ENCODE peak calls at places on chromosomes 16 and 17, in ten cellular contexts. J is nephron progenitor cell; S is Caco-2; N is cardiac muscle cell; X is GM10248; M is heart left ventricle; Q is WTC11; V is MCF 10A; C is progenitor cell of endocrine pancreas; K is CD8-positive, alpha-beta T cell. Y is an unnamed sample.

GRCh38 chr16:56038564-56039098 is 152.7 kb upstream of the GNAO1 start:
- DNase-seq in J (no peak), S (no peak), N (no peak), X (no peak), M (no peak), Q (no peak), V (no peak), C (no peak), K (no peak), Y (no peak)

GRCh38 chr17:9520649-9521435 is 54.8 kb downstream of the STX8 start:
- DNase-seq in J (no peak), S (no peak), N (peak), X (no peak), M (no peak), Q (no peak), V (no peak), C (no peak), K (no peak), Y (no peak)

GRCh38 chr16:2856061-2856670 is 1.8 kb downstream of the PRSS22 start:
- DNase-seq in J (peak), S (peak), N (no peak), X (peak), M (no peak), Q (peak), V (no peak), C (no peak), K (no peak), Y (no peak)

GRCh38 chr17:9928601-9929341 is 23.7 kb upstream of the RCVRN start:
- DNase-seq in J (peak), S (peak), N (peak), X (no peak), M (no peak), Q (peak), V (peak), C (peak), K (no peak), Y (no peak)

GRCh38 chr16:80167657-80168056 is 373.1 kb upstream of the DYNLRB2 start:
- DNase-seq in J (peak), S (no peak), N (no peak), X (no peak), M (no peak), Q (no peak), V (peak), C (no peak), K (no peak), Y (no peak)

GRCh38 chr16:74449470-74449869 is 28.2 kb upstream of the CLEC18B start:
- DNase-seq in J (no peak), S (no peak), N (no peak), X (no peak), M (no peak), Q (no peak), V (peak), C (no peak), K (no peak), Y (no peak)

GRCh38 chr17:55420067-55420775 is 1.4 kb downstream of the MMD start:
- DNase-seq in J (no peak), S (no peak), N (no peak), X (peak), M (peak), Q (no peak), V (no peak), C (no peak), K (peak), Y (no peak)

GRCh38 chr16:54936086-54936978 is 5.7 kb downstream of the IRX5 start:
- DNase-seq in J (peak), S (no peak), N (peak), X (no peak), M (peak), Q (peak), V (peak), C (peak), K (no peak), Y (no peak)

GRCh38 chr17:68697850-68698313 is 96.7 kb upstream of the FAM20A start:
- DNase-seq in J (no peak), S (peak), N (peak), X (no peak), M (no peak), Q (no peak), V (peak), C (no peak), K (no peak), Y (no peak)

GRCh38 chr17:46794318-46794717 is 24.2 kb downstream of the WNT3 start:
- DNase-seq in J (no peak), S (no peak), N (no peak), X (no peak), M (no peak), Q (no peak), V (no peak), C (no peak), K (no peak), Y (no peak)

GRCh38 chr17:58284613-58285421 is 4.1 kb upstream of the MPO start:
- DNase-seq in J (no peak), S (no peak), N (peak), X (no peak), M (no peak), Q (peak), V (no peak), C (no peak), K (no peak), Y (no peak)

GRCh38 chr16:660459-661183 is 7.3 kb upstream of the RHOT2 start:
- DNase-seq in J (peak), S (peak), N (peak), X (peak), M (peak), Q (peak), V (peak), C (peak), K (peak), Y (peak)

GRCh38 chr17:8420041-8420934 is 15.4 kb upstream of the NDEL1 start:
- DNase-seq in J (no peak), S (peak), N (peak), X (no peak), M (peak), Q (no peak), V (peak), C (no peak), K (no peak), Y (peak)

GRCh38 chr16:1525871-1526607 is 7.4 kb upstream of the TMEM204 start:
- DNase-seq in J (no peak), S (no peak), N (no peak), X (no peak), M (no peak), Q (no peak), V (no peak), C (no peak), K (peak), Y (no peak)

GRCh38 chr17:74357466-74357809 is 4.2 kb downstream of the BTBD17 start:
- DNase-seq in J (no peak), S (no peak), N (no peak), X (no peak), M (no peak), Q (no peak), V (no peak), C (no peak), K (no peak), Y (peak)

GRCh38 chr16:88532434-88533241 is 37.6 kb upstream of the ZC3H18 start:
- DNase-seq in J (no peak), S (no peak), N (no peak), X (no peak), M (no peak), Q (no peak), V (no peak), C (peak), K (peak), Y (no peak)

GRCh38 chr16:4314532-4315184 is 1.2 kb upstream of the GLIS2 start:
- DNase-seq in J (peak), S (peak), N (peak), X (no peak), M (peak), Q (no peak), V (no peak), C (no peak), K (no peak), Y (no peak)

GRCh38 chr17:59846391-59847165 is 46.2 kb downstream of the TUBD1 start:
- DNase-seq in J (no peak), S (peak), N (peak), X (peak), M (peak), Q (no peak), V (peak), C (no peak), K (no peak), Y (no peak)

GRCh38 chr16:396605-397004 is 394 bp upstream of the NME4 start:
- DNase-seq in J (peak), S (peak), N (peak), X (no peak), M (peak), Q (peak), V (no peak), C (no peak), K (no peak), Y (no peak)

GRCh38 chr16:2769675-2770056 is 7.4 kb downstream of the ELOB start:
- DNase-seq in J (no peak), S (no peak), N (peak), X (no peak), M (peak), Q (no peak), V (peak), C (no peak), K (no peak), Y (no peak)

GRCh38 chr17:47267354-47267828 is 13.8 kb downstream of the ITGB3 start:
- DNase-seq in J (no peak), S (no peak), N (peak), X (no peak), M (no peak), Q (no peak), V (peak), C (no peak), K (no peak), Y (no peak)

GRCh38 chr17:45073414-45074070 is 12.4 kb downstream of the NMT1 start:
- DNase-seq in J (no peak), S (peak), N (peak), X (no peak), M (no peak), Q (no peak), V (no peak), C (no peak), K (no peak), Y (no peak)

GRCh38 chr16:75139498-75139897 is 8.8 kb upstream of the ZFP1 start:
- DNase-seq in J (no peak), S (no peak), N (no peak), X (no peak), M (no peak), Q (no peak), V (no peak), C (no peak), K (no peak), Y (no peak)

GRCh38 chr17:13281626-13282025 is 263.8 kb upstream of the ELAC2 start:
- DNase-seq in J (no peak), S (no peak), N (no peak), X (no peak), M (no peak), Q (no peak), V (no peak), C (no peak), K (no peak), Y (no peak)
- TF ChIP-seq CTCF in J (no peak), S (no peak), N (no peak), X (no peak), M (no peak), Q (no peak), V (no peak), C (no peak), K (no peak), Y (no peak)

GRCh38 chr16:77784441-77785356 is 3.7 kb upstream of the VAT1L start:
- DNase-seq in J (no peak), S (no peak), N (peak), X (no peak), M (no peak), Q (no peak), V (peak), C (no peak), K (no peak), Y (no peak)
- TF ChIP-seq CTCF in J (peak), S (peak), N (peak), X (peak), M (no peak), Q (no peak), V (peak), C (peak), K (no peak), Y (peak)

GRCh38 chr16:83899978-83900377 is 1.1 kb downstream of the MLYCD start:
- DNase-seq in J (no peak), S (no peak), N (no peak), X (no peak), M (no peak), Q (no peak), V (no peak), C (no peak), K (no peak), Y (no peak)

GRCh38 chr16:83901101-83901500 is 2.2 kb downstream of the MLYCD start:
- DNase-seq in J (no peak), S (no peak), N (no peak), X (no peak), M (no peak), Q (no peak), V (no peak), C (no peak), K (no peak), Y (no peak)

GRCh38 chr16:83900611-83901010 is 1.7 kb downstream of the MLYCD start:
- DNase-seq in J (no peak), S (no peak), N (no peak), X (no peak), M (no peak), Q (no peak), V (no peak), C (no peak), K (no peak), Y (no peak)

GRCh38 chr16:83898463-83899271 is at the start of gene MLYCD:
- DNase-seq in J (peak), S (peak), N (peak), X (peak), M (peak), Q (peak), V (peak), C (peak), K (peak), Y (peak)

GRCh38 chr16:83899272-83899897 is 470 bp downstream of the MLYCD start:
- DNase-seq in J (peak), S (peak), N (peak), X (peak), M (peak), Q (peak), V (no peak), C (peak), K (peak), Y (no peak)
- TF ChIP-seq CTCF in J (no peak), S (no peak), N (peak), X (peak), M (no peak), Q (no peak), V (no peak), C (peak), K (no peak), Y (no peak)

GRCh38 chr17:14300628-14301278 is at the start of gene HS3ST3B1:
- DNase-seq in J (peak), S (peak), N (peak), X (peak), M (peak), Q (peak), V (peak), C (peak), K (peak), Y (peak)
- TF ChIP-seq CTCF in J (no peak), S (peak), N (peak), X (no peak), M (no peak), Q (no peak), V (no peak), C (no peak), K (peak), Y (no peak)

GRCh38 chr16:27840311-27841060 is 223.0 kb downstream of the GSG1L start:
- DNase-seq in J (no peak), S (no peak), N (no peak), X (no peak), M (no peak), Q (no peak), V (no peak), C (no peak), K (no peak), Y (peak)
- TF ChIP-seq CTCF in J (no peak), S (no peak), N (no peak), X (no peak), M (no peak), Q (no peak), V (no peak), C (no peak), K (no peak), Y (no peak)

DNA sequence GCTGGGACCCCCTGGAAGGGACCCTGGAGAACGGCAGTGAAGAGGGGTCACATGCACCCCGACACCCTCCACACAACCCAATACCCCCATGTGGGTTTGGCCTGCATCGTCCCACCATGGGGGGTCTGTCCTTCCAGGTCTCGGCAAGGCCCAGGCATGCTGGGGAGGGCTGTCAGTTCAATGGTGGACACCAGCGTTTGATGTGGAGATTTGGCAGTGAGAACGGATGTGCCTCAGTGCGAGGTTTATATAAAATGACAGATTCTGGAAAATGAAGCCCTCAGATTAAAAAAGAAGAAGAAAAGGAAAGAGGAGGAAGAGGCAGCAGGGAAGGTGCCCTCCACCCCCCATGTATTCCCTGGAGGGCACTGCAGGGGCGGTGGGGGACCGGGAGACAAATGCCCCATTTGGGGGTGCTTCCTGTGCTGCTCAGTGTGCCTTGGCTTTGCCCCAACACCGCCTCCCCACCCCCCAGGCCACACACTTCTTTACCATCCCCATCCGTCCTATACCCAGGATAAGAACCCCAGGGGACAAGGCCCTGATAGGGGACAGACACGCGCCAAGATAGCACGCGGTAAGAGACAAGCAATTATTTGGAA is 21.1 kb downstream of the RBFOX3 start:
- DNase-seq in J (no peak), S (no peak), N (no peak), X (no peak), M (no peak), Q (no peak), V (no peak), C (no peak), K (peak), Y (no peak)
- TF ChIP-seq CTCF in J (no peak), S (no peak), N (no peak), X (no peak), M (no peak), Q (no peak), V (no peak), C (no peak), K (no peak), Y (no peak)

Y was measured in CD14-positive monocyte.